ENCODE peak calls at places on chromosomes 11 and 22, in nine cellular contexts. A is foreskin fibroblast, E is transverse colon, Z is neural progenitor cell, Q is uterus, I is Peyer's patch, T is HFF-Myc, M is heart left ventricle, W is dorsolateral prefrontal cortex. O is an unnamed sample.

GRCh38 chr11:126072141-126072741 is 9.6 kb upstream of the CDON start:
- DNase-seq in A (no peak), E (no peak), Z (no peak), Q (no peak), I (no peak), T (no peak), M (no peak), W (no peak), O (no peak)

GRCh38 chr11:100574894-100575769 is 112.0 kb upstream of the ARHGAP42 start:
- DNase-seq in A (peak), E (no peak), Z (no peak), Q (no peak), I (no peak), T (no peak), M (no peak), W (no peak), O (no peak)

GRCh38 chr22:30612789-30613188 is 5.8 kb downstream of the TCN2 start:
- DNase-seq in A (no peak), E (no peak), Z (no peak), Q (no peak), I (no peak), T (no peak), M (no peak), W (no peak), O (no peak)

GRCh38 chr11:12725047-12725862 is 51.0 kb downstream of the TEAD1 start:
- DNase-seq in A (no peak), E (no peak), Z (no peak), Q (no peak), I (no peak), T (no peak), M (no peak), W (no peak), O (no peak)

GRCh38 chr11:26946209-26946828 is 47.6 kb upstream of the FIBIN start:
- DNase-seq in A (peak), E (no peak), Z (no peak), Q (no peak), I (no peak), T (no peak), M (no peak), W (no peak), O (no peak)

GRCh38 chr11:74731301-74732094 is at the start of gene CHRDL2:
- DNase-seq in A (peak), E (no peak), Z (peak), Q (peak), I (no peak), T (no peak), M (no peak), W (no peak), O (no peak)

GRCh38 chr22:35480627-35481565 is 59.7 kb upstream of the RASD2 start:
- DNase-seq in A (no peak), E (peak), Z (no peak), Q (no peak), I (no peak), T (no peak), M (no peak), W (peak), O (peak)

GRCh38 chr11:36487619-36488018 is 22.5 kb downstream of the TRAF6 start:
- DNase-seq in A (no peak), E (no peak), Z (no peak), Q (no peak), I (no peak), T (no peak), M (no peak), W (no peak), O (no peak)

GRCh38 chr11:60857378-60858232 is 1.9 kb upstream of the PTGDR2 start:
- DNase-seq in A (peak), E (no peak), Z (no peak), Q (no peak), I (no peak), T (no peak), M (no peak), W (no peak), O (no peak)

GRCh38 chr22:50245214-50246072 is 620 bp upstream of the TUBGCP6 start:
- DNase-seq in A (no peak), E (peak), Z (no peak), Q (no peak), I (no peak), T (no peak), M (no peak), W (no peak), O (no peak)

GRCh38 chr11:68677432-68677831 is 6.9 kb upstream of the GAL start:
- DNase-seq in A (peak), E (no peak), Z (no peak), Q (no peak), I (no peak), T (peak), M (peak), W (peak), O (no peak)

GRCh38 chr11:105000797-105001196 is 22.2 kb downstream of the CASP5 start:
- DNase-seq in A (no peak), E (peak), Z (peak), Q (no peak), I (peak), T (no peak), M (no peak), W (no peak), O (no peak)

DNA sequence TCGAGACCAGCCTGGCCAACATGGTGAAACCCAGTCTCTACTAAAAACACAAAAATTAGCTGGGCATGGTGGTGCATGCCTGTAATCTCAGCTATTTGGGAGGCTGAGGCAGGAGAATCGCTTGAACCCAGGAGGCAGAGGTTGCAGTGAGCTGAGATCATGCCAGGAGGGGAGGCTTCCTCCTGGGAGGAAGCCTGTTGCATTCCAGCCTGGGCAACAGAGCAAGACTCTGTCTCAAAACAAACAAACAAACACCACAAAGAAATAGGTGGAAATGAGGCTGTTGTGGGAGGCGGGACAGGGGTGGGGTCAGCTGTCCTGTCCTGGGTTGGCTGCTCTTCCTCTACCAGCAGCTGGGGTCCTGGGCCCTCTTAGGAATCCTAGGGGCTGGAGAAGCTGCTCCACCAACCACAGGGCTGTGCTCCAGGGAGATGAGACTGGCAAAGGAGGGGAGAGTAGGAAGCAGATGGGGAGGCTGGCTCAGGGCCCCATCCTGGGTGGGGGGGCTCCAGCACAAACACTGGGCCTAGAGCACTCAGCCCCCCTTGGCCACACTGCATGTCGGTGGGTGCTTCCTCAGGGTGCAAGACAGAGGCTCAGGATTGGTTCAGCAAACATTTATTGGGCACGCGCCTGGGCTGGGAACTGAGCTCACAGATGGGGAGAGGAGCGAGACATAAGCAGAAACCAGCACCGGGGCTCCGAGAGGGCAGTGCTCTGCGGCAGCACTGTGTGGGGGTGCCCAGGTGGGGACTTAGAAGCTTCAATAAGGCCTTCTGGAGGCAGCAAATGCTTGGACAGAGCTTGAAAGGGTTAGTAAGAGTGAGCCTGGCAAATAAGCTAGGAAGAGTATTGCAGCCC is 11.9 kb upstream of the EHD1 start:
- DNase-seq in A (no peak), E (peak), Z (no peak), Q (no peak), I (no peak), T (no peak), M (no peak), W (no peak), O (peak)
- H3K4me3 ChIP-seq in A (no peak), E (peak), Z (no peak), Q (no peak), I (no peak), T (no peak), M (no peak), W (no peak), O (peak)

DNA sequence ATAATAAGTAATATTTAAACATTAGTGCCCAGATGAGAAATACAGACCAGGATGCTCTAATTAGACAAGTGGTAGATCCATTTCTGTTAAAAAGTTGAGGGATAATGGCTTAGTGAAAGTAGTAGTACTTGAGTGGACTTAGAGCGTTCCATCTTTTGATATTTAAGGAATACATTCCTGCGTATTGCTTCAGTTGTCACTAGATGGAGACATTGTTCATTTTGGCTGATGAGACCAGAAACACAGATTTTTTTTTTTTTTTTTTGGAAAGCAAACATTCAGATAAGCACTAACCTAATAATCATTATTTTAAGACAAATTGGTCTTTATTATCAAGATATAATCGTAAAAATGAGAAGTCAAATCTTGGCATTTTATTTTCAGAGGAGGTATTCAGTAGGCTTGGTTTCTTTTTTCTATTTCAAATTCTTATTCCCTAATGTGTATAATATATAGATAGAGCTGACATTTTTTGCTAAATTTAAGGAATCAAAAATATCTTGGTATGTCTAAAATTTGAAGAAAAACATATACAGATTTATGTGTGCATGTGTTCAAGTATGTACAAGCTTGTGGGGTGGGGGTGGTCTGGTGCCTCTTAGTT is 92.9 kb downstream of the DYNC2H1 start:
- DNase-seq in A (peak), E (no peak), Z (peak), Q (no peak), I (no peak), T (no peak), M (no peak), W (no peak), O (no peak)
- TF ChIP-seq CTCF in A (peak), E (no peak), Z (peak), Q (peak), I (no peak), T (peak), M (peak), W (peak), O (no peak)

DNA sequence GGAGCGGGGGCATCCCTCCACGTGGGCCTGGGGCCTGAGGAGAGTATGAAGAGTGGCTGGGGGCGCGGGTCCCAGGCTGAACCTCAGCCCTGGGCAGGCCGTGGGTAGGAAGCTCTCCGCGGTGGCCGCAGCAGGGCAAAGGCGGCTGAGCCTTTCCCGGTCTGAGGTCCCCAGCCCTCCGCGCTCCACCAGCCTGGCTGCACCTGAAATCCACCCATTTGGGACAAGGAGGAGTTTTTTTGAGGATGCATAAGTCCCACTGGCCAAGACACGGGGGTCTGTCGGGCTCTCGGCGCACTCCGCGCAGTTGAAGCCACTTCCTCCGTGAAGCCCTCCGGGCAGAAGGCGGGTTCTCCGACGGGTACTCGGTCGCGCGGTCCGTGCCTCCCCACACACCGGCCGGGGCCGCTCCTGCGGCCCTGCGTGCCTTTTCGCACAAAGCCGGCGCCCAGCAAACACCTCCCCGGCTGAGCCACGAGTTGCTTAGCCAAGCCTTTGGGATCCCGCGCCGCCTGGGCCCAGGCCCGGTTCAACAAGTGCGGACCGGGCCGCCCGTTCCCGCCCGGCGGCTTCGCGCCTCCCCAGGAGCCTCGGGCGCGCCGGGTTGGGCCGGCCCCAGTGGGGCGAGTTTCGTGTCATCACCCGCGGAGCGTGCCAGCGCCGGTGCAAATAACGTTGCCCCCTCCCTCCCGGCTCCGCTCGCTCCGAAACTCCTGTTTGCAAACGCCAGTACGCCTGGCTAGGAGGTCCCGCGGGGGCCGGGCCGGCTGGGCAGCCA is 666 bp upstream of the OVOL1 start:
- DNase-seq in A (no peak), E (no peak), Z (peak), Q (no peak), I (no peak), T (no peak), M (peak), W (no peak), O (no peak)
- H3K4me3 ChIP-seq in A (no peak), E (peak), Z (peak), Q (no peak), I (peak), T (no peak), M (peak), W (no peak), O (no peak)

DNA sequence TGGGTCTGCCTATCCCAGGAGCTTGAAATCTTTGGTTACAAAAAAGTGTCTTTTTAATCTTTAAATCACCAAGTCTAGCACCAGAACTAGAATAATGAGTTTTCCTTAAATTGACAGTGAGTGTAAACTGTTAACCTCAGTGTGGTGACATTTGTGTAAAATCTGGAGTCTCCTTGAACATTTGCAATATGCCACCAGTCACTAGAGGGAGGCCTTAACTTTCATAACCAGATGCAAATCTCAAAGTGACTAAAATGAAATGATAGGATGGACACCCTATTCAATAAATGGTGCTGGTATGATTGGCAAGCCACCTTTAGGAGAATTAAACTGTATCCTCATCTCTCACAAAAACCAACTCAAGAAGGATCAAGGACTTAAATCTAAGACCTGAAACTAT is 8.3 kb upstream of the SCGB1D2 start:
- DNase-seq in A (no peak), E (no peak), Z (no peak), Q (no peak), I (no peak), T (no peak), M (no peak), W (no peak), O (no peak)
- TF ChIP-seq CTCF in A (no peak), E (no peak), Z (no peak), Q (no peak), I (no peak), T (peak), M (no peak), W (no peak), O (no peak)

O was measured in mucosa of descending colon.